ENCODE peak calls at places on chromosomes 11 and 22, in eight cellular contexts. One of them, this sample, is unnamed.

GRCh38 chr22:45602824-45603301 is 68.8 kb upstream of the ATXN10 start:
- ATAC-seq in lower lobe of right lung: no peak
- ATAC-seq in esophagus mucosa: no peak
- ATAC-seq in T-helper 17 cell: no peak
- ATAC-seq in activated T-helper 17 cell treated with anti-CD3 and anti-CD28 coated beads, Interleukin-2, amount 50 U/mL, for 72 hours: no peak
- ATAC-seq in sciatic nerve: peak
- ATAC-seq in stimulated activated memory B cell treated with anti-CD40 and anti-IgM and Interleukin-4, amounts not matched to agents 10 μg/mL and 1 μg/mL and 100 μg/mL, for 72 hours: no peak
- ATAC-seq in RWPE2: no peak
- ATAC-seq in this sample: peak

GRCh38 chr22:24027389-24027980 is 16.4 kb downstream of the CABIN1 start:
- ATAC-seq in activated T-helper 17 cell treated with anti-CD3 and anti-CD28 coated beads, Interleukin-2, amount 50 U/mL, for 72 hours: no peak
- ATAC-seq in sciatic nerve: no peak
- ATAC-seq in RWPE2: no peak
- ATAC-seq in lower lobe of right lung: no peak
- ATAC-seq in esophagus mucosa: no peak
- ATAC-seq in T-helper 17 cell: no peak
- ATAC-seq in stimulated activated memory B cell treated with anti-CD40 and anti-IgM and Interleukin-4, amounts not matched to agents 10 μg/mL and 1 μg/mL and 100 μg/mL, for 72 hours: no peak
- ATAC-seq in this sample: no peak

GRCh38 chr11:124394408-124394807 is 4.4 kb downstream of the OR8B3 start:
- ATAC-seq in lower lobe of right lung: no peak
- ATAC-seq in activated T-helper 17 cell treated with anti-CD3 and anti-CD28 coated beads, Interleukin-2, amount 50 U/mL, for 72 hours: no peak
- ATAC-seq in esophagus mucosa: no peak
- ATAC-seq in T-helper 17 cell: no peak
- ATAC-seq in sciatic nerve: no peak
- ATAC-seq in RWPE2: no peak
- ATAC-seq in stimulated activated memory B cell treated with anti-CD40 and anti-IgM and Interleukin-4, amounts not matched to agents 10 μg/mL and 1 μg/mL and 100 μg/mL, for 72 hours: no peak
- ATAC-seq in this sample: no peak

GRCh38 chr11:35056391-35057093 is 82.4 kb upstream of the CD44 start:
- ATAC-seq in RWPE2: peak
- ATAC-seq in sciatic nerve: no peak
- ATAC-seq in activated T-helper 17 cell treated with anti-CD3 and anti-CD28 coated beads, Interleukin-2, amount 50 U/mL, for 72 hours: no peak
- ATAC-seq in esophagus mucosa: peak
- ATAC-seq in stimulated activated memory B cell treated with anti-CD40 and anti-IgM and Interleukin-4, amounts not matched to agents 10 μg/mL and 1 μg/mL and 100 μg/mL, for 72 hours: no peak
- ATAC-seq in lower lobe of right lung: no peak
- ATAC-seq in T-helper 17 cell: no peak
- ATAC-seq in this sample: no peak

GRCh38 chr11:66851251-66851620 is 5.6 kb upstream of the LRFN4 start:
- ATAC-seq in T-helper 17 cell: no peak
- ATAC-seq in esophagus mucosa: no peak
- ATAC-seq in RWPE2: no peak
- ATAC-seq in stimulated activated memory B cell treated with anti-CD40 and anti-IgM and Interleukin-4, amounts not matched to agents 10 μg/mL and 1 μg/mL and 100 μg/mL, for 72 hours: no peak
- ATAC-seq in activated T-helper 17 cell treated with anti-CD3 and anti-CD28 coated beads, Interleukin-2, amount 50 U/mL, for 72 hours: no peak
- ATAC-seq in lower lobe of right lung: no peak
- ATAC-seq in sciatic nerve: no peak
- ATAC-seq in this sample: no peak

GRCh38 chr11:7582338-7582985 is 68.7 kb downstream of the PPFIBP2 start:
- ATAC-seq in T-helper 17 cell: no peak
- ATAC-seq in RWPE2: no peak
- ATAC-seq in sciatic nerve: peak
- ATAC-seq in lower lobe of right lung: no peak
- ATAC-seq in stimulated activated memory B cell treated with anti-CD40 and anti-IgM and Interleukin-4, amounts not matched to agents 10 μg/mL and 1 μg/mL and 100 μg/mL, for 72 hours: no peak
- ATAC-seq in activated T-helper 17 cell treated with anti-CD3 and anti-CD28 coated beads, Interleukin-2, amount 50 U/mL, for 72 hours: no peak
- ATAC-seq in esophagus mucosa: no peak
- ATAC-seq in this sample: peak

GRCh38 chr22:21690401-21690801 is 24.6 kb downstream of the PPIL2 start:
- ATAC-seq in activated T-helper 17 cell treated with anti-CD3 and anti-CD28 coated beads, Interleukin-2, amount 50 U/mL, for 72 hours: peak
- ATAC-seq in sciatic nerve: no peak
- ATAC-seq in T-helper 17 cell: no peak
- ATAC-seq in stimulated activated memory B cell treated with anti-CD40 and anti-IgM and Interleukin-4, amounts not matched to agents 10 μg/mL and 1 μg/mL and 100 μg/mL, for 72 hours: peak
- ATAC-seq in lower lobe of right lung: no peak
- ATAC-seq in RWPE2: no peak
- ATAC-seq in esophagus mucosa: no peak
- ATAC-seq in this sample: no peak

GRCh38 chr11:128323381-128323780 is 264.0 kb downstream of the ETS1 start:
- ATAC-seq in RWPE2: no peak
- ATAC-seq in T-helper 17 cell: peak
- ATAC-seq in sciatic nerve: no peak
- ATAC-seq in activated T-helper 17 cell treated with anti-CD3 and anti-CD28 coated beads, Interleukin-2, amount 50 U/mL, for 72 hours: no peak
- ATAC-seq in stimulated activated memory B cell treated with anti-CD40 and anti-IgM and Interleukin-4, amounts not matched to agents 10 μg/mL and 1 μg/mL and 100 μg/mL, for 72 hours: peak
- ATAC-seq in esophagus mucosa: no peak
- ATAC-seq in lower lobe of right lung: peak
- ATAC-seq in this sample: no peak

This sample was measured in gastroesophageal sphincter.